ENCODE peak calls at places on chromosomes 3 and 15, in eight cellular contexts. I is cardiac fibroblast, Z is BJ, X is HFF-Myc, V is GM12864, R is GM06990, H is right lobe of liver, D is MM.1S. Q is an unnamed sample.

GRCh38 chr3:159239054-159239453 is 437.2 kb downstream of the MFSD1 start:
- DNase-seq in I (peak), Z (no peak), X (no peak), V (no peak), R (no peak), H (no peak), D (no peak), Q (no peak)

GRCh38 chr3:186070550-186070949 is 38.3 kb downstream of the ETV5 start:
- DNase-seq in I (no peak), Z (no peak), X (no peak), V (no peak), R (no peak), H (no peak), D (no peak), Q (no peak)

GRCh38 chr3:174945276-174945675 is 86.1 kb downstream of the NAALADL2 start:
- DNase-seq in I (no peak), Z (no peak), X (no peak), V (no peak), R (no peak), H (no peak), D (no peak), Q (no peak)

GRCh38 chr3:20186600-20187004 is 596 bp upstream of the SGO1 start:
- DNase-seq in I (no peak), Z (no peak), X (no peak), V (no peak), R (no peak), H (no peak), D (no peak), Q (no peak)

GRCh38 chr15:60351066-60351465 is 46.7 kb downstream of the ANXA2 start:
- DNase-seq in I (peak), Z (no peak), X (no peak), V (no peak), R (no peak), H (no peak), D (no peak), Q (no peak)

GRCh38 chr15:92653836-92654524 is 1.6 kb downstream of the FAM174B start:
- DNase-seq in I (no peak), Z (no peak), X (no peak), V (no peak), R (no peak), H (peak), D (peak), Q (no peak)

GRCh38 chr3:150227839-150228238 is 180.3 kb upstream of the TSC22D2 start:
- DNase-seq in I (peak), Z (no peak), X (no peak), V (peak), R (peak), H (peak), D (peak), Q (peak)

GRCh38 chr3:185983495-185984141 is 45.8 kb upstream of the TRA2B start:
- DNase-seq in I (peak), Z (no peak), X (no peak), V (no peak), R (peak), H (peak), D (peak), Q (peak)

GRCh38 chr3:10600159-10601125 is 95.1 kb upstream of the ATP2B2 start:
- DNase-seq in I (no peak), Z (no peak), X (no peak), V (no peak), R (no peak), H (no peak), D (no peak), Q (no peak)

GRCh38 chr15:100940785-100941379 is 21.7 kb downstream of the LRRK1 start:
- DNase-seq in I (no peak), Z (no peak), X (no peak), V (no peak), R (peak), H (no peak), D (no peak), Q (no peak)

GRCh38 chr15:38316311-38316710 is 63.7 kb downstream of the SPRED1 start:
- DNase-seq in I (no peak), Z (peak), X (no peak), V (no peak), R (no peak), H (no peak), D (no peak), Q (no peak)

GRCh38 chr3:58184309-58184981 is 26.3 kb downstream of the DNASE1L3 start:
- DNase-seq in I (no peak), Z (no peak), X (no peak), V (no peak), R (no peak), H (no peak), D (no peak), Q (no peak)

GRCh38 chr15:66210684-66211083 is 42.9 kb downstream of the MEGF11 start:
- DNase-seq in I (no peak), Z (no peak), X (no peak), V (no peak), R (no peak), H (no peak), D (no peak), Q (no peak)

GRCh38 chr3:172915911-172916514 is 165.5 kb downstream of the ECT2 start:
- DNase-seq in I (no peak), Z (no peak), X (no peak), V (no peak), R (no peak), H (no peak), D (no peak), Q (no peak)

GRCh38 chr3:172918165-172918564 is 167.6 kb downstream of the ECT2 start:
- DNase-seq in I (peak), Z (no peak), X (peak), V (no peak), R (no peak), H (peak), D (no peak), Q (no peak)

GRCh38 chr3:172919297-172919683 is 168.8 kb downstream of the ECT2 start:
- DNase-seq in I (no peak), Z (no peak), X (no peak), V (no peak), R (no peak), H (no peak), D (no peak), Q (no peak)

GRCh38 chr3:172913911-172914730 is 163.6 kb downstream of the ECT2 start:
- DNase-seq in I (no peak), Z (no peak), X (no peak), V (no peak), R (no peak), H (no peak), D (peak), Q (no peak)

GRCh38 chr3:172918568-172919296 is 168.2 kb downstream of the ECT2 start:
- DNase-seq in I (no peak), Z (no peak), X (no peak), V (no peak), R (no peak), H (no peak), D (no peak), Q (no peak)
- H3K4me3 ChIP-seq in I (no peak), Z (no peak), X (no peak), V (no peak), R (no peak), H (no peak), D (no peak), Q (no peak)

GRCh38 chr3:82416828-82417227 is 655.4 kb upstream of the GBE1 start:
- DNase-seq in I (no peak), Z (no peak), X (no peak), V (no peak), R (no peak), H (no peak), D (no peak), Q (no peak)
- H3K4me3 ChIP-seq in I (no peak), Z (no peak), X (no peak), V (no peak), R (no peak), H (no peak), D (no peak), Q (no peak)

GRCh38 chr15:40941078-40941527 is 12.0 kb downstream of the DLL4 start:
- DNase-seq in I (no peak), Z (no peak), X (no peak), V (no peak), R (no peak), H (no peak), D (no peak), Q (no peak)
- H3K4me3 ChIP-seq in I (peak), Z (peak), X (peak), V (peak), R (peak), H (peak), D (peak), Q (peak)

DNA sequence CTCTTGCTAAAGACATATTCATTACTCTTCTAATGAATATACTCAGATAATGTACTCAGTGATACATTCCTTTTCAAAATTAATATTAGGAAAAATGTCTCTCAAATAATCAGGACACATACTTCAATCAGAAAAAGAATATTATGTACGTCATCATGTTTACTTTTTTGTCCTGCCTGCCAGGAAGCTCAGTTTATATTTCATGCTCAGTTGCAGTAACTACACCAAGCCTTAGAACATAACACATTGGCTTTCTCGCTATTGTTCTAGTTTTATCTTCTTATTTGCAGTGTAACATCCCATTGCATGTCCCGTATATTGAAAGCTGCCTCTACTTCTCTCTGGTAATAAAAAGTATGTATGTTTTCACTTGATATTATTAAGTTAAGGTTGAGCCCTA is 181.5 kb upstream of the LPP start:
- DNase-seq in I (no peak), Z (no peak), X (no peak), V (no peak), R (no peak), H (no peak), D (no peak), Q (no peak)
- H3K4me3 ChIP-seq in I (no peak), Z (no peak), X (no peak), V (no peak), R (no peak), H (no peak), D (no peak), Q (no peak)

GRCh38 chr3:125434582-125435011 is 59.5 kb upstream of the ZNF148 start:
- DNase-seq in I (no peak), Z (no peak), X (no peak), V (peak), R (peak), H (no peak), D (no peak), Q (no peak)
- H3K4me3 ChIP-seq in I (no peak), Z (no peak), X (no peak), V (no peak), R (no peak), H (no peak), D (no peak), Q (no peak)

GRCh38 chr3:136885357-136886213 is 23.6 kb downstream of the NCK1 start:
- DNase-seq in I (no peak), Z (no peak), X (no peak), V (no peak), R (no peak), H (no peak), D (peak), Q (peak)
- H3K4me3 ChIP-seq in I (no peak), Z (no peak), X (no peak), V (no peak), R (no peak), H (no peak), D (no peak), Q (peak)

DNA sequence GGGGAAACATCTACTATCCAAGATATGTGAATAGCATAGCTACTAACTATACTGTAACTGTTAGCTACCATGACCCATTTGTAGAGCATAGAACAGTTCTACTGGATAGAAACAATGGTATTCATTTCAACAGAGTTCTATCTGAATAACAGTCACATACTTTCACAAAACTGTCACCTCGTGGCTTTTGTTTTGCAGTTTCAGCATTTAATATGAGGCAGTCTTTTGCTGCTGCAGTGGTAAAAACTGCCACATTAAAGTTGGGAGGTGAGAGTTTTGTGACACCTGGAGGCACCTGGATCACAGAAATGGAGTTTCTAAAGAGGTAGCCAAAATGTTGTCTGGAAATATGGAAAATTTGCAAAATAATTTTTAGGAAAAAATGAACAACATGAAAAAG is 578.0 kb downstream of the UNC13C start:
- DNase-seq in I (no peak), Z (no peak), X (no peak), V (no peak), R (no peak), H (no peak), D (peak), Q (no peak)
- H3K4me3 ChIP-seq in I (no peak), Z (no peak), X (no peak), V (no peak), R (no peak), H (no peak), D (no peak), Q (no peak)